ENCODE peak calls at places on chromosomes 16 and 17, in four cellular contexts. S is memory B cell, B is skeletal muscle cell, L is Ammon's horn. J is an unnamed sample.

GRCh38 chr16:1331712-1332617 is 1.5 kb upstream of the BAIAP3 start:
- DNase-seq in S (peak), L (no peak), B (no peak), J (no peak)

GRCh38 chr16:85128079-85128837 is 16.0 kb upstream of the CIBAR2 start:
- DNase-seq in L (no peak), B (no peak), S (no peak), J (no peak)

GRCh38 chr17:47941246-47941997 is at the start of gene PNPO:
- DNase-seq in S (peak), L (peak), B (peak), J (peak)

GRCh38 chr17:65142247-65142646 is 5.1 kb downstream of the RGS9 start:
- DNase-seq in S (no peak), L (no peak), B (no peak), J (no peak)

GRCh38 chr17:48625502-48626201 is 506 bp downstream of the HOXB9 start:
- DNase-seq in L (no peak), B (no peak), S (no peak), J (no peak)

GRCh38 chr16:66004706-66005105 is 361.8 kb upstream of the CDH5 start:
- DNase-seq in B (peak), S (no peak), L (no peak), J (no peak)

GRCh38 chr16:79045191-79045590 is 555.3 kb downstream of the MAF start:
- DNase-seq in B (no peak), S (no peak), L (no peak), J (no peak)

GRCh38 chr17:63780507-63780906 is 6.5 kb downstream of the DDX42 start:
- DNase-seq in L (no peak), S (no peak), B (no peak), J (no peak)

GRCh38 chr17:79808763-79809529 is 12.1 kb upstream of the CBX8 start:
- DNase-seq in S (no peak), L (no peak), B (no peak), J (no peak)

GRCh38 chr17:2232244-2232638 is 71.3 kb downstream of the SMG6 start:
- DNase-seq in L (no peak), B (peak), S (no peak), J (peak)

GRCh38 chr16:2468142-2468724 is 2.9 kb upstream of the NTN3 start:
- DNase-seq in S (no peak), B (no peak), L (no peak), J (no peak)

GRCh38 chr17:68080411-68081150 is 45.0 kb downstream of the KPNA2 start:
- DNase-seq in B (no peak), L (no peak), S (no peak), J (no peak)

GRCh38 chr17:13428611-13429042 is 173.1 kb downstream of the HS3ST3A1 start:
- DNase-seq in B (no peak), S (no peak), L (no peak), J (no peak)

GRCh38 chr16:2981177-2981898 is 1.1 kb upstream of the PKMYT1 start:
- DNase-seq in L (no peak), S (no peak), B (no peak), J (no peak)

GRCh38 chr17:66829386-66829864 is 5.5 kb upstream of the CACNG5 start:
- DNase-seq in L (no peak), B (peak), S (no peak), J (peak)

GRCh38 chr17:28741358-28742349 is 2.2 kb upstream of the TRAF4 start:
- DNase-seq in S (peak), L (peak), B (no peak), J (no peak)

GRCh38 chr17:17242246-17242645 is 5.3 kb upstream of the FLCN start:
- DNase-seq in B (no peak), L (no peak), S (no peak), J (no peak)

GRCh38 chr17:48149174-48150106 is 41.9 kb downstream of the SNX11 start:
- DNase-seq in B (no peak), L (no peak), S (no peak), J (no peak)

GRCh38 chr17:14299261-14300093 is 1.4 kb upstream of the HS3ST3B1 start:
- DNase-seq in B (no peak), L (no peak), S (no peak), J (no peak)

GRCh38 chr17:56595831-56596740 is 2.6 kb downstream of the NOG start:
- DNase-seq in L (no peak), B (no peak), S (no peak), J (no peak)

GRCh38 chr16:15993541-15993940 is 44.1 kb downstream of the ABCC1 start:
- DNase-seq in L (no peak), S (no peak), B (no peak), J (no peak)

J was measured in non-pigmented ciliary epithelial cell.